ENCODE peak calls at places on chromosomes 11 and 22, in seven cellular contexts. L is transverse colon, G is gastrocnemius medialis, F is tibial nerve, B is neural progenitor cell, P is colonic mucosa, X is pancreas. I is an unnamed sample. For H3K9me3, the result is how much of the 10 kb centered on the place peaks cover.

GRCh38 chr11:13277719-13278619 is at the start of gene BMAL1:
- DNase-seq in G (peak), B (peak), X (peak), P (peak), F (no peak), L (peak), I (no peak)

GRCh38 chr11:60899021-60899936 is 7.1 kb downstream of the PRPF19 start:
- DNase-seq in L (no peak), F (peak), B (peak), P (peak), G (peak), X (no peak), I (peak)

GRCh38 chr11:130740819-130741218 is 175.5 kb downstream of the SNX19 start:
- DNase-seq in X (no peak), L (no peak), B (no peak), F (no peak), G (no peak), P (no peak), I (no peak)

GRCh38 chr11:70489276-70489675 is 90.9 kb downstream of the CTTN start:
- DNase-seq in F (no peak), X (no peak), B (no peak), L (no peak), P (no peak), G (no peak), I (no peak)

GRCh38 chr11:117597083-117597482 is 199.9 kb downstream of the DSCAML1 start:
- DNase-seq in L (peak), G (no peak), F (no peak), P (peak), X (peak), B (peak), I (peak)

GRCh38 chr11:121123670-121124069 is 22.6 kb downstream of the TECTA start:
- DNase-seq in F (no peak), X (no peak), L (no peak), P (no peak), G (no peak), B (no peak), I (no peak)

GRCh38 chr11:6925636-6926207 is 504 bp upstream of the ZNF215 start:
- DNase-seq in X (no peak), G (no peak), B (peak), F (no peak), L (no peak), P (peak), I (peak)

GRCh38 chr11:62544521-62545436 is 1.8 kb downstream of the AHNAK start:
- DNase-seq in X (no peak), F (no peak), P (peak), B (peak), G (peak), L (peak), I (peak)

GRCh38 chr22:31044262-31044861 is 36.8 kb upstream of the SMTN start:
- DNase-seq in X (peak), B (no peak), P (peak), G (peak), L (peak), F (peak), I (no peak)

GRCh38 chr22:49398646-49399045 is 429.0 kb downstream of the BRD1 start:
- DNase-seq in P (no peak), F (no peak), G (no peak), X (no peak), L (no peak), B (no peak), I (no peak)
- H3K9me3 ChIP-seq in P (under half), F (under half), G (under half), X (under half), L (under half), B (under half), I (under half)

GRCh38 chr22:43159484-43160178 is 8.3 kb downstream of the TSPO start:
- DNase-seq in B (peak), X (no peak), L (peak), P (peak), G (no peak), F (no peak), I (no peak)
- TF ChIP-seq CTCF in B (peak), X (peak), L (peak), P (peak), G (no peak), F (no peak), I (peak)

GRCh38 chr11:54944211-54944610 is 237.6 kb downstream of the OR4A5 start:
- DNase-seq in X (no peak), B (no peak), G (no peak), L (no peak), P (no peak), F (no peak), I (no peak)
- H3K9me3 ChIP-seq in X (under half), B (half or more), G (under half), L (half or more), P (under half), F (under half), I (half or more)

DNA sequence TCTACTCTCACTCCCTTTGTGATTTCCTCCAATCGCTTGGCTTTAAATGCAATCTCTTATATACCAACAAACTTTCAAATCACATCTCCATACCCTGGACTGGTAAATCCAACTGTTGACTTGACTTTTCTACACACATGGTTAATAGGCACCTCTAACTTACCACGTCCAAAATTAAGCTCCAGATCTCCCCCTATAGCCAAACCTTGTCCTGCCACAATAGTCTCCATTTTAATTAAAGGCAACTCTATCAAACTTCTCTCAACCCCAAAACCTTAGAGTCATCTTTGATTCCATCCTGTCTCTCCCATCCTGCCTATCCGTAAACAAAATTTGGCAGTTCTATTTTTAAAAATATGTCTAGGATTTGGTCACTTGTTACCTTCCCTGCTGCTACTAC is 141.8 kb upstream of the DDI1 start:
- DNase-seq in L (no peak), B (no peak), G (no peak), X (no peak), F (no peak), P (no peak), I (no peak)
- TF ChIP-seq CTCF in L (no peak), B (no peak), G (no peak), X (no peak), F (no peak), P (no peak), I (no peak)

DNA sequence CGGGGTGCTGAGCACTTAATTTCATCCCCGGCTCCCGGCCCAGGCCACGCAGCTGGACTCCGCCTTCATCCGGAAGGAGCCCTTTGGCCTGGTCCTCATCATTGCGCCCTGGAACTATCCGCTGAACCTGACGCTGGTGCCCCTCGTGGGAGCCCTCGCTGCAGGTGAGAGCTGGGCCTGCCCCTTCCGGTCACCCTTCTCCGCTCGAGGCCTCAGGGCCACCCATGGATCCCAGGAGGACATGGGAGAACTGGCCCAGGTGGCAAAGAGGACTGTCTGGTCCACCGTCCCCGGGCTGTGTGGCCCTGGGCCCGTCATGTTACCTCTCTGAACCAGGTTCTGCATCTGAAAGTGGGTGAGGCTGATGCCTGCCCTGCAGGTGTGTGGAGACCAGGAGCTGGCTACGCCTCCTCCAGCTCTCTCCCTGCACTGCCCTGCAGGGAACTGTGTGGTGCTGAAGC is 8.6 kb downstream of the ALDH3B1 start:
- DNase-seq in P (no peak), F (no peak), B (no peak), X (no peak), G (no peak), L (no peak), I (no peak)
- H3K9me3 ChIP-seq in P (under half), F (under half), B (under half), X (under half), G (under half), L (under half), I (under half)

DNA sequence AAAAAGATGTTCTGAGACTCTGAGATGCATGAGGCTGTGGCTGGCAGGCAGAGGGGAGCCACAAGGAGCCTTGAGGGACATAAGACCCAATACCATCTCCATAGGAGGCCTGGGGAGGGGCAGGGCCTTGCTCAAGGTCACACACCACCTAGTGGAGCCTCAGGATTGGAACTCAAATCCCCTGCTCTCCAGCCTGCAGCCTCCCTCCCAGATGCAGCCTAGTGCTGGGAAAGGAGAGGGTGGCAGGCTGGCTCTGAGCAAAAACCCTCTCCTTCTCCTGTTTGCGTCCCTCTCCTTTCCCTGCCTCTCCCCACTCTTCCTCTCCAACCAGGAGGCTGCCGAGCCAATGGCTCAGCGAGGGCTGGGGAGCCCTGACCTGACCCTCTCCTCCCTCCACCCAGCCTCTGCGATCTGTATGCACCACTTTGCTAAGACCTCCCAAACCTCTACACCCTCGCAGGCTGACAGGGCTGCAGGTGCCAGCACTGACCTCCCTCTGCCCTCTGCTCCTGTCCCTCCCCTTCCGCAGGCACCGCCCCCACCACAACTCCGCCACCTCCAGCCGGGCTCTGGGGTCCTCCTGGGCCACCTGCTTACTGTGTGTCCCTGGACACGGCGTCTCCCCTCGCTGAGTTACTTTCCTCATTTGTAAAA is 14.7 kb downstream of the IGLL1 start:
- DNase-seq in X (no peak), G (no peak), F (no peak), P (peak), B (peak), L (peak), I (no peak)
- TF ChIP-seq CTCF in X (no peak), G (no peak), F (no peak), P (no peak), B (no peak), L (no peak), I (no peak)

DNA sequence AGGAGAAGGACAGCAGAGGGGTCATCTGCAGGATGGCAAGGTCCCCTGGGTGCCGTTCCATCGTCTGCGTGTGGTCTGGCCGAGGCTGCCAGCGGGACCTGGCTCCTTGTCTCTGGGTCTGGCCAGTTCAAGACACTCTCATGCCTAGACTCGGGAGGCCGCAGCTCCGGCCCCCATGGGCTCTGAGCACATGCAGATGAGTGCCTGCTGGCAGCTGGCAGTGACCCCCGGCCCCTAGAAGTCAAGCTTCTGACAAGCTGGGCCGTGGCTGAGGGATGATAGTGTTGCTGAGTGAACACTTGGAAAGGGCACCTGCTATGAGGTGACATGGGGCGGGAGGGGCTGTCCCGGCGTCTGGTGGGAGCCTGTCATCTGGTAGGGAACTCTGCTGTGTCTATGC is 1180.6 kb downstream of the BRD1 start:
- DNase-seq in L (no peak), G (no peak), P (no peak), B (no peak), X (no peak), F (no peak), I (no peak)
- H3K9me3 ChIP-seq in L (under half), G (under half), P (under half), B (under half), X (under half), F (under half), I (under half)

GRCh38 chr22:50274311-50274710 is 4.1 kb upstream of the MAPK11 start:
- DNase-seq in B (peak), L (peak), P (no peak), G (peak), F (peak), X (no peak), I (peak)
- TF ChIP-seq CTCF in B (peak), L (peak), P (no peak), G (no peak), F (peak), X (peak), I (no peak)

I was measured in PC-3.